ENCODE peak calls at places on chromosomes 16 and 17, in seven cellular contexts. S is right cardiac atrium; J is amniotic epithelial cell; X is activated CD4-positive, CD25-positive, alpha-beta regulatory T cell treated with anti-CD3 and anti-CD28 coated beads, Interleukin-2, amount 50 U/mL, for 16 hours; L is HCEC 1CT; E is NCI-H524 treated with DMSO at 0.1 percent for 48 hours; H is mammary epithelial cell. F is an unnamed sample.

GRCh38 chr17:28996554-28997096 is 9.2 kb downstream of the SEZ6 start:
- DNase-seq in S (no peak), J (no peak), X (no peak), L (no peak), E (no peak), H (no peak), F (no peak)

GRCh38 chr17:28174352-28175046 is 132.0 kb downstream of the NLK start:
- DNase-seq in S (no peak), J (no peak), X (no peak), L (no peak), E (peak), H (peak), F (peak)

GRCh38 chr17:30808785-30809286 is 15.7 kb downstream of the CRLF3 start:
- DNase-seq in S (no peak), J (no peak), X (no peak), L (no peak), E (no peak), H (no peak), F (peak)

GRCh38 chr17:77174928-77175720 is 34.4 kb downstream of the SEC14L1 start:
- DNase-seq in S (no peak), J (no peak), X (no peak), L (no peak), E (no peak), H (peak), F (no peak)

GRCh38 chr16:5018791-5019190 is 14.9 kb downstream of the NAGPA start:
- DNase-seq in S (no peak), J (no peak), X (no peak), L (no peak), E (no peak), H (no peak), F (no peak)

GRCh38 chr16:63617047-63617989 is 1504.5 kb downstream of the CDH11 start:
- DNase-seq in S (peak), J (no peak), X (no peak), L (no peak), E (no peak), H (no peak), F (no peak)

GRCh38 chr17:80362428-80363119 is 52.4 kb upstream of the ENDOV start:
- DNase-seq in S (peak), J (peak), X (no peak), L (peak), E (no peak), H (no peak), F (no peak)

GRCh38 chr17:76793775-76794174 is 55.9 kb downstream of the MFSD11 start:
- DNase-seq in S (no peak), J (peak), X (no peak), L (peak), E (peak), H (peak), F (no peak)

GRCh38 chr16:68417711-68418301 is 30.5 kb downstream of the SMPD3 start:
- DNase-seq in S (no peak), J (peak), X (peak), L (no peak), E (no peak), H (peak), F (peak)

GRCh38 chr17:44074231-44074910 is 3.8 kb downstream of the G6PC3 start:
- DNase-seq in S (no peak), J (no peak), X (no peak), L (no peak), E (no peak), H (no peak), F (no peak)

GRCh38 chr16:67248401-67249177 is at the start of gene SLC9A5:
- DNase-seq in S (peak), J (no peak), X (no peak), L (no peak), E (no peak), H (no peak), F (no peak)

GRCh38 chr17:27473190-27473747 is 17.0 kb downstream of the KSR1 start:
- DNase-seq in S (no peak), J (no peak), X (no peak), L (no peak), E (no peak), H (no peak), F (no peak)

GRCh38 chr17:40553694-40554534 is 11.4 kb downstream of the CCR7 start:
- DNase-seq in S (peak), J (peak), X (no peak), L (no peak), E (no peak), H (no peak), F (no peak)

GRCh38 chr17:63451150-63451549 is 5.0 kb upstream of the CYB561 start:
- DNase-seq in S (peak), J (no peak), X (no peak), L (no peak), E (no peak), H (no peak), F (no peak)

GRCh38 chr17:676060-676745 is 38.4 kb downstream of the VPS53 start:
- DNase-seq in S (no peak), J (no peak), X (no peak), L (no peak), E (no peak), H (no peak), F (no peak)

GRCh38 chr16:69859105-69859969 is 91.8 kb upstream of the CLEC18A start:
- DNase-seq in S (no peak), J (no peak), X (no peak), L (no peak), E (peak), H (peak), F (no peak)

GRCh38 chr16:54284931-54285413 is 1.6 kb downstream of the IRX3 start:
- DNase-seq in S (peak), J (no peak), X (no peak), L (no peak), E (no peak), H (peak), F (no peak)

GRCh38 chr16:74226361-74226979 is 70.1 kb upstream of the PSMD7 start:
- DNase-seq in S (no peak), J (no peak), X (no peak), L (no peak), E (no peak), H (no peak), F (no peak)

GRCh38 chr16:65745-66144 is 6.7 kb downstream of the RHBDF1 start:
- DNase-seq in S (peak), J (peak), X (peak), L (peak), E (no peak), H (peak), F (peak)

GRCh38 chr17:12256380-12256995 is 235.8 kb downstream of the MAP2K4 start:
- DNase-seq in S (peak), J (peak), X (no peak), L (peak), E (no peak), H (peak), F (no peak)

GRCh38 chr16:89143911-89144675 is 27.5 kb upstream of the CDH15 start:
- DNase-seq in S (peak), J (no peak), X (no peak), L (no peak), E (no peak), H (no peak), F (no peak)

GRCh38 chr17:65487161-65487560 is 74.3 kb downstream of the AXIN2 start:
- DNase-seq in S (no peak), J (no peak), X (no peak), L (no peak), E (no peak), H (no peak), F (no peak)

GRCh38 chr17:63503330-63503685 is 19.9 kb upstream of the KCNH6 start:
- DNase-seq in S (no peak), J (no peak), X (no peak), L (no peak), E (no peak), H (no peak), F (no peak)

GRCh38 chr16:83552193-83552592 is 255.6 kb upstream of the HSBP1 start:
- DNase-seq in S (no peak), J (peak), X (no peak), L (peak), E (no peak), H (peak), F (no peak)

GRCh38 chr16:47413041-47413440 is 47.8 kb downstream of the ITFG1 start:
- DNase-seq in S (no peak), J (no peak), X (no peak), L (no peak), E (no peak), H (no peak), F (no peak)

GRCh38 chr17:13590441-13590840 is 11.3 kb downstream of the HS3ST3A1 start:
- DNase-seq in S (no peak), J (no peak), X (no peak), L (peak), E (no peak), H (no peak), F (no peak)

GRCh38 chr17:14942511-14943185 is 322.5 kb downstream of the PMP22 start:
- DNase-seq in S (no peak), J (no peak), X (no peak), L (peak), E (no peak), H (peak), F (no peak)

GRCh38 chr16:3127745-3128144 is 7.1 kb upstream of the ZNF213 start:
- DNase-seq in S (peak), J (no peak), X (no peak), L (no peak), E (peak), H (peak), F (no peak)

GRCh38 chr16:81185416-81185815 is 53.1 kb upstream of the BCO1 start:
- DNase-seq in S (no peak), J (no peak), X (no peak), L (no peak), E (no peak), H (no peak), F (no peak)

GRCh38 chr16:48165961-48166578 is 10.3 kb upstream of the ABCC12 start:
- DNase-seq in S (no peak), J (no peak), X (no peak), L (no peak), E (no peak), H (peak), F (no peak)

GRCh38 chr17:45288825-45289224 is 26.9 kb upstream of the SPATA32 start:
- DNase-seq in S (no peak), J (no peak), X (no peak), L (no peak), E (no peak), H (no peak), F (no peak)

GRCh38 chr16:2187212-2187611 is 9.2 kb downstream of the CASKIN1 start:
- DNase-seq in S (no peak), J (no peak), X (no peak), L (no peak), E (no peak), H (no peak), F (no peak)

GRCh38 chr17:79410681-79411080 is 200.2 kb downstream of the RBFOX3 start:
- DNase-seq in S (no peak), J (no peak), X (no peak), L (no peak), E (no peak), H (no peak), F (no peak)

GRCh38 chr17:60610481-60610880 is 10.5 kb downstream of the PPM1D start:
- DNase-seq in S (no peak), J (no peak), X (no peak), L (no peak), E (no peak), H (no peak), F (no peak)

GRCh38 chr16:11412175-11412904 is 67.1 kb downstream of the RMI2 start:
- DNase-seq in S (no peak), J (no peak), X (no peak), L (no peak), E (no peak), H (no peak), F (no peak)

GRCh38 chr17:81599719-81600486 is 37.0 kb downstream of the NPLOC4 start:
- DNase-seq in S (no peak), J (peak), X (no peak), L (peak), E (no peak), H (no peak), F (no peak)

GRCh38 chr17:82528484-82529265 is 9.1 kb downstream of the FOXK2 start:
- DNase-seq in S (peak), J (peak), X (no peak), L (no peak), E (peak), H (peak), F (no peak)

F was measured in KG1.